ENCODE peak calls at places on chromosomes 1 and 21, in four cellular contexts. H is sciatic nerve; C is stimulated activated effector memory CD8-positive, alpha-beta T cell treated with anti-CD3 and anti-CD28 coated beads, Interleukin-12 subunit alpha, Interleukin-12 subunit beta, amount 100 ng/mL, for 72 hours; B is LHCN-M2. I is an unnamed sample.

GRCh38 chr1:116373451-116374339 is 651 bp downstream of the ATP1A1 start:
- DNase-seq in C (peak; percentile 81), B (peak; percentile 56), H (peak; percentile 80), I (no peak)

GRCh38 chr1:156608981-156609380 is 7.7 kb upstream of the GPATCH4 start:
- DNase-seq in C (peak; percentile 74), H (no peak), B (no peak), I (no peak)

GRCh38 chr21:26136686-26137085 is 33.9 kb downstream of the APP start:
- DNase-seq in C (no peak), B (no peak), H (no peak), I (no peak)

GRCh38 chr1:154863702-154864174 is 6.3 kb downstream of the KCNN3 start:
- DNase-seq in B (peak; percentile 84), H (no peak), C (no peak), I (no peak)

GRCh38 chr1:19273106-19273843 is 15.3 kb downstream of the AKR7A3 start:
- DNase-seq in B (no peak), H (peak; percentile 33), C (no peak), I (no peak)

GRCh38 chr1:37478890-37479254 is 4.5 kb downstream of the ZC3H12A start:
- DNase-seq in C (peak; percentile 74), B (peak; percentile 52), H (no peak), I (no peak)

GRCh38 chr1:83573776-83574175 is 425.2 kb downstream of the TTLL7 start:
- DNase-seq in H (no peak), C (no peak), B (no peak), I (no peak)

GRCh38 chr21:45030637-45031218 is 43.7 kb upstream of the ADARB1 start:
- DNase-seq in C (no peak), B (no peak), H (no peak), I (no peak)

I was measured in GM12891.